ENCODE peak calls at places on chromosomes 1 and 21, in five cellular contexts. K, C, F, N and L are unnamed samples.

GRCh38 chr1:16318544-16318943 is 33.7 kb downstream of the FBXO42 start:
- DNase-seq in C (no peak), K (no peak), F (no peak), N (no peak), L (peak)

GRCh38 chr1:184595609-184596008 is 159.0 kb downstream of the EDEM3 start:
- DNase-seq in K (no peak), C (no peak), N (no peak), F (no peak), L (no peak)

GRCh38 chr1:176656257-176656995 is 193.5 kb downstream of the PAPPA2 start:
- DNase-seq in C (no peak), N (no peak), F (no peak), K (no peak), L (no peak)

GRCh38 chr1:115710859-115711624 is 57.5 kb downstream of the CASQ2 start:
- DNase-seq in N (no peak), K (no peak), F (no peak), C (no peak), L (no peak)

GRCh38 chr1:243708210-243708609 is 141.8 kb downstream of the AKT3 start:
- DNase-seq in N (no peak), F (no peak), C (no peak), K (no peak), L (no peak)

GRCh38 chr21:40471103-40471502 is 375.9 kb downstream of the DSCAM start:
- DNase-seq in C (no peak), K (no peak), F (no peak), N (no peak), L (no peak)

GRCh38 chr1:110616587-110616986 is 10.4 kb upstream of the KCNA2 start:
- DNase-seq in K (no peak), N (no peak), C (no peak), F (no peak), L (no peak)

GRCh38 chr1:150875197-150876110 is 945 bp downstream of the ARNT start:
- DNase-seq in N (no peak), F (no peak), C (no peak), K (no peak), L (no peak)

GRCh38 chr1:154220970-154221814 is 437 bp downstream of the UBAP2L start:
- DNase-seq in K (peak), C (peak), F (peak), N (no peak), L (peak)

GRCh38 chr1:84260852-84261518 is 40.5 kb upstream of the SAMD13 start:
- DNase-seq in F (no peak), K (no peak), C (no peak), N (no peak), L (no peak)

GRCh38 chr1:56094168-56094567 is 485.2 kb downstream of the PLPP3 start:
- DNase-seq in N (no peak), F (no peak), C (no peak), K (no peak), L (no peak)

GRCh38 chr1:3333903-3334302 is 120.6 kb upstream of the ARHGEF16 start:
- DNase-seq in K (no peak), N (no peak), C (no peak), F (no peak), L (no peak)

GRCh38 chr1:165562576-165562975 is 18.8 kb downstream of the LRRC52 start:
- DNase-seq in K (no peak), C (no peak), F (no peak), N (no peak), L (no peak)

GRCh38 chr1:99786751-99787501 is 20.5 kb upstream of the FRRS1 start:
- DNase-seq in N (no peak), F (peak), C (no peak), K (no peak), L (no peak)

GRCh38 chr1:209674957-209675566 is at the start of gene G0S2:
- DNase-seq in C (peak), K (peak), N (no peak), F (no peak), L (peak)

GRCh38 chr1:216665381-216665780 is 57.8 kb downstream of the ESRRG start:
- DNase-seq in F (no peak), K (no peak), C (no peak), N (no peak), L (no peak)

GRCh38 chr1:81327103-81327728 is 473.5 kb upstream of the ADGRL2 start:
- DNase-seq in K (no peak), C (no peak), N (no peak), F (no peak), L (no peak)

GRCh38 chr1:248814351-248814750 is 11.4 kb downstream of the SH3BP5L start:
- DNase-seq in F (no peak), N (no peak), K (no peak), C (no peak), L (no peak)

GRCh38 chr1:60697204-60697994 is 385.0 kb upstream of the NFIA start:
- DNase-seq in C (no peak), K (no peak), N (no peak), F (no peak), L (no peak)

GRCh38 chr21:17783816-17784598 is 35.1 kb downstream of the C21orf91 start:
- DNase-seq in F (peak), N (no peak), K (no peak), C (no peak), L (no peak)

GRCh38 chr1:90835661-90836344 is 118.7 kb upstream of the BARHL2 start:
- DNase-seq in K (no peak), N (no peak), C (no peak), F (no peak), L (no peak)

GRCh38 chr1:154342836-154343472 is 17.6 kb downstream of the ATP8B2 start:
- DNase-seq in N (no peak), F (no peak), K (no peak), C (no peak), L (no peak)

GRCh38 chr1:245715291-245715701 is 560.5 kb downstream of the KIF26B start:
- DNase-seq in C (no peak), F (no peak), K (no peak), N (no peak), L (no peak)

GRCh38 chr1:32742132-32742947 is 39.8 kb upstream of the SYNC start:
- DNase-seq in C (no peak), K (no peak), N (no peak), F (no peak), L (no peak)

GRCh38 chr1:24553931-24554330 is 2.0 kb upstream of the NCMAP start:
- DNase-seq in N (no peak), F (no peak), C (no peak), K (no peak), L (peak)

GRCh38 chr21:36145259-36145658 is 10.4 kb downstream of the CBR3 start:
- DNase-seq in K (no peak), N (no peak), F (no peak), C (no peak), L (no peak)

GRCh38 chr1:116677474-116678062 is 10.0 kb upstream of the IGSF3 start:
- DNase-seq in K (no peak), C (no peak), N (no peak), F (no peak), L (no peak)

GRCh38 chr1:184301228-184301627 is 85.6 kb upstream of the C1orf21 start:
- DNase-seq in F (no peak), N (no peak), K (no peak), C (no peak), L (no peak)

GRCh38 chr1:15323351-15323988 is 76.4 kb downstream of the FHAD1 start:
- DNase-seq in N (peak), K (peak), C (peak), F (peak), L (peak)

GRCh38 chr1:33150522-33150921 is 31.3 kb downstream of the TRIM62 start:
- DNase-seq in C (no peak), N (no peak), K (no peak), F (no peak), L (no peak)

GRCh38 chr21:37915941-37916794 is at the start of gene KCNJ6:
- DNase-seq in N (no peak), F (no peak), K (no peak), C (peak), L (no peak)
- TF ChIP-seq CTCF in N (no peak), F (no peak), K (peak), C (peak), L (no peak)

GRCh38 chr1:200410566-200410878 is 686 bp upstream of the ZNF281 start:
- DNase-seq in C (no peak), N (no peak), K (no peak), F (no peak), L (no peak)

GRCh38 chr1:200411406-200412257 is 1.8 kb upstream of the ZNF281 start:
- DNase-seq in C (no peak), N (no peak), F (no peak), K (no peak), L (no peak)

GRCh38 chr1:200414657-200415056 is 4.8 kb upstream of the ZNF281 start:
- DNase-seq in C (no peak), N (no peak), K (no peak), F (no peak), L (no peak)

GRCh38 chr1:200415227-200415626 is 5.4 kb upstream of the ZNF281 start:
- DNase-seq in F (no peak), N (no peak), C (no peak), K (no peak), L (no peak)

DNA sequence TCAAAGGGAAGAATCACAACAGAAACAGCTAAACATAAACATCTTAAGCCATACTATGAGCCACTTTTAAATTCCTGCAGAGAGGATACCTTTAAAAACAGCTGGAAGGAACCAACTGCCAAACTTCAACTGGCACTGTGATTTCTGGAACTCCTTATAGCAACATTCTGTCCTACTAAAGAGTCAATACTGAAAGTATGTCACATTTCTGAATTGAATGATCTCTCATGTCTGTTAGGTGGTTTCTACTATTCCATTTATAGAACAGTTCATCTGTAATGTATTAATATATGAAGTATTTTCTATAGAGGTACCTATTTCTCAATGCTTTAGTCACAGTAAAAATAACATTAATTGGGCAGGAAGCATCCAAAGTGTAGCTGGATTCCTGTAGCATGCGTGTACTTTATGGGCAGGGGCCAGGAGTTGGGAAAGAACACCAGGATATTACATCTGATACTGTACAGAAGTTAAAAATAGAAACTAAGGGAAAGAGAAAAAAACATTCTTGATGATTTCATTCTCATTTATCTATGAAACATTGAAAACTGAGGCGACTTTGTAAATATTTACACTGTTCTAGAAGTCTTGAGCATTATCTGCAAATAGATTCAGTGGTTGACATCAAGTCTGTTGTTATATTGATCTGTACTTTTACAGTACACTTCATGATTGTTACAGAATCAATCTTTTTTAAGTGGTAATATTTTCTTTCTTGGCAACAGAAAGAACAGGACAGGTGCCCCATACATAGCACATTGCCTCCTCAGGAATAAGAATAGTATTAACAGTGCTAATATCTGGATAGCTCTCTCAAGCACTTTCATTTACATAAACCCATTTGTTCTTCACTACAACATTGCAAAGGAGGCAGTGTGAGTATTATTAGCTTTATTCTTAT is 6.1 kb upstream of the ZNF281 start:
- DNase-seq in F (peak), C (no peak), K (no peak), N (peak), L (peak)
- TF ChIP-seq CTCF in F (no peak), C (no peak), K (no peak), N (no peak), L (no peak)

GRCh38 chr1:2163205-2163604 is 31.4 kb downstream of the FAAP20 start:
- DNase-seq in K (no peak), C (no peak), F (no peak), N (no peak), L (no peak)
- TF ChIP-seq CTCF in K (no peak), C (no peak), F (no peak), N (no peak), L (no peak)

DNA sequence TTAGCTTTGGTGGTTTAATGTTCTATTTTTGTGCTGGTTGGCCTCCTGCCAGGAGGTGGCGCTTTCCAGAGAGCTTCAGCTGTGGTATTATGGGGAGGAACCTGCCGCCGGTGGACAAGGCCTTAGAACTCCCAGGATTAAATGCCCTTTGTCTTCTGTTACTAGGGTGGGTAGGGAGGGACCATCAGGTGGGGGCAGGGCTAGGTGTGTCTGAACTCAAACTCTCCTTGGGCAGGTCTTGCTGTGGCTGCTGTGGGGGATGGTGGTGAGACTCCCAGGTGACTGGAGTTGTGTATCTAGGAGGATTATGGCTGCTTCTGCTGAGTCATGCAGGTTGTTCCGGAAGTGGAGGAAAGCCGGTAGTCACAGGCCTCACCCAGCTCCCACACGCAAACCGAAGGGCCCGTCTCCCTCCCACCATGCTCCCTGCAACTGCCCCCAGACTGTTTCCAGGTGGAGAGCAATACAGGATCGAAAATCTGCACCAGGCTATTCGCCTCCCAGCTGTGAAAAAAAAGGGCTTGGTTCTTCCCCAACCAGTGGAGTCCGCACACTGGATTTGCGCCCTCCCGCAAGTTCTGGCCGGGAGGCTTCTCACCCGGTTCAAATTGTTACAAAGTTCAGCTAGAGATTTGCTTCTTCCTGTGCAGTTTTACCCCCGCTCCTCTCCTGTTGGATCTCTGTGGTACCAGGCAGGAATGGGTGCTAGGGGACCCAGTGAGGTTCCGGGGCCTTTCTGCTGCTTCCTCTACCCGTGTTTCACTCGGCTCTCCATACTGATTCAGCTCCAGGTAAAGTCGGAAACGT is 220.5 kb downstream of the CENPF start:
- DNase-seq in K (no peak), N (no peak), C (no peak), F (no peak), L (no peak)
- TF ChIP-seq CTCF in K (no peak), N (no peak), C (no peak), F (peak), L (no peak)

GRCh38 chr1:234839663-234840062 is 229.7 kb upstream of the IRF2BP2 start:
- DNase-seq in C (no peak), F (no peak), K (no peak), N (no peak), L (peak)
- TF ChIP-seq CTCF in C (no peak), F (no peak), K (no peak), N (no peak), L (no peak)

DNA sequence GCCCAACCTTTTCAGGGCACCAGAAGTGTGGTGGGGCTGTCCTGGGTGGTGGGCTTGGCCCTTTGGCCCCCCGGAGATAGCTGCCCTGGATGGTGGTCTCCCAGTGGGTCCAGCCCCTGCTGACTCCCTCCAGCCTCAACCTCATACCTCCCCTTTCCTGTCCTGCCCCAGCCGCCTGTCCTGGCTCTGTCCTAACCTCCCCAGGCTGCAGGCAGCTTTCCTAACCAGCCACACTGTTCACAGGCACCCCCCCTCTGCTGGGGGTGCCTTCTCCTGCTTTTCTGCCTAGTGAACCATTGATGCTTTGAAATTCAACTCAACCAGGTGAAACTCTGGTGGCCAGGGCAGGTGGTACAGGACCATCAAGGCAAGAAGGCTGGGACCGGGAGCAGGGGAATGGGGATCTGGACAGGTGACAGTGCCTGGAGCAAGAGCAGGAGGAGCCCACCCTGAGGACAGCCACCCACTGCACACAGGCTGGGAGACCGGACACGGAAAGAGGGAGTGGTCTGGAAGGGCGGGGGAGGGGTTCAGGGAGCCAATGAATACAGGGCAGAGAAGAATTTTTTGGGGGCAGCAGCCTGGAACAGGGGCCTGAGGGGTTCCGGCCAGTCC is 35.9 kb downstream of the RAP1GAP start:
- DNase-seq in N (no peak), K (no peak), F (no peak), C (no peak), L (no peak)
- TF ChIP-seq CTCF in N (no peak), K (no peak), F (no peak), C (no peak), L (no peak)

GRCh38 chr1:19706136-19706535 is 41.5 kb downstream of the HTR6 start:
- DNase-seq in N (no peak), K (no peak), C (no peak), F (no peak), L (no peak)

GRCh38 chr1:19704247-19705113 is 39.8 kb downstream of the HTR6 start:
- DNase-seq in C (peak), K (peak), N (peak), F (peak), L (peak)

GRCh38 chr1:19705464-19705863 is 40.8 kb downstream of the HTR6 start:
- DNase-seq in F (no peak), K (no peak), N (no peak), C (no peak), L (no peak)

GRCh38 chr1:19700046-19700777 is 35.5 kb downstream of the HTR6 start:
- DNase-seq in K (no peak), F (no peak), C (no peak), N (no peak), L (no peak)

DNA sequence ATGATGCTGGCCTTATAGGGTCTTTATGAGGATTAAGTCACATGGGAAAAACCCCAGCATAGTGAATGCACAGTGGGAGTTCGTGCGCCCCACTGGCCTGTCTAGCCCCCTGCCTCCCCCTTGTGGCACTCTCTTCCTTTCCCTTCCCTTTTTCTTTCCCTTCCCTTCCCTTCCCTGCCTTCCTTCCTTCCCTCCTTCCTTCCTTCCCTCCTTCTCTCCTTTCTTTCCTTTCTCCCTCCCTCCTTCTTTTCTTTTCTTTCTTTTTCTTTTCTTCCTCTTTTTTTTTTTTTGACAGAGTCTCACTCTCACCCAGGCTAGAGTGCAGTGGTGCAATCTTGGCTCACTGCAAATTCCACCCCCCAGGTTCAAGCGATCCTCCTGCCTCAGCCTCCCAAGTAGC is 38.6 kb downstream of the HTR6 start:
- DNase-seq in F (no peak), N (no peak), K (no peak), C (no peak), L (no peak)
- TF ChIP-seq CTCF in F (no peak), N (no peak), K (no peak), C (no peak), L (no peak)

GRCh38 chr1:161230762-161231161 is 4.9 kb downstream of the TOMM40L start:
- DNase-seq in K (no peak), N (no peak), F (no peak), C (no peak), L (no peak)

GRCh38 chr1:161238039-161238473 is at the start of gene NR1I3:
- DNase-seq in C (no peak), F (no peak), K (no peak), N (no peak), L (no peak)

GRCh38 chr1:161233102-161233501 is 4.9 kb downstream of the NR1I3 start:
- DNase-seq in K (no peak), C (no peak), N (no peak), F (no peak), L (no peak)

GRCh38 chr1:161241682-161242081 is 3.7 kb upstream of the NR1I3 start:
- DNase-seq in C (no peak), N (no peak), K (no peak), F (no peak), L (no peak)

GRCh38 chr1:161235957-161236775 is 1.8 kb downstream of the NR1I3 start:
- DNase-seq in N (no peak), F (no peak), K (no peak), C (no peak), L (no peak)
- TF ChIP-seq CTCF in N (no peak), F (no peak), K (no peak), C (no peak), L (no peak)